ENCODE peak calls at places on chromosome 14, in four cellular contexts. R, I, G and N are unnamed samples.
A peak's percentile ranks its signal among the peaks of the same experiment; 100 is the strongest.

GRCh38 chr14:72547999-72548398 is 345.9 kb downstream of the DPF3 start:
- DNase-seq in R (peak; percentile 11), I (no peak), G (peak; percentile 27), N (no peak)

GRCh38 chr14:57928732-57929131 is 62.8 kb upstream of the SLC35F4 start:
- DNase-seq in R (no peak), I (no peak), G (no peak), N (no peak)

GRCh38 chr14:78902010-78902623 is 731.9 kb downstream of the NRXN3 start:
- DNase-seq in R (peak; percentile 34), I (peak; percentile 18), G (peak; percentile 37), N (peak; percentile 58)

GRCh38 chr14:75979071-75979571 is 2.7 kb downstream of the TGFB3 start:
- DNase-seq in R (peak; percentile 17), I (no peak), G (peak; percentile 54), N (peak; percentile 65)

GRCh38 chr14:35331605-35332516 is 39.7 kb downstream of the PSMA6 start:
- DNase-seq in R (no peak), I (no peak), G (peak; percentile 22), N (peak; percentile 48)

GRCh38 chr14:74048291-74048690 is 29.1 kb downstream of the BBOF1 start:
- DNase-seq in R (peak; percentile 49), I (no peak), G (no peak), N (no peak)

GRCh38 chr14:68519788-68520187 is 273.1 kb downstream of the ZFP36L1 start:
- DNase-seq in R (no peak), I (no peak), G (no peak), N (no peak)

GRCh38 chr14:71103662-71104484 is 196.6 kb downstream of the PCNX1 start:
- DNase-seq in R (peak; percentile 62), I (no peak), G (peak; percentile 86), N (no peak)

GRCh38 chr14:73467377-73467776 is 9.0 kb upstream of the NUMB start:
- DNase-seq in R (no peak), I (no peak), G (no peak), N (no peak)

GRCh38 chr14:59274991-59275391 is 86.5 kb downstream of the DAAM1 start:
- DNase-seq in R (no peak), I (no peak), G (no peak), N (no peak)

GRCh38 chr14:29799718-29800117 is 127.9 kb downstream of the PRKD1 start:
- DNase-seq in R (no peak), I (no peak), G (no peak), N (no peak)
- TF ChIP-seq CTCF in R (no peak), I (no peak), G (no peak), N (no peak)

DNA sequence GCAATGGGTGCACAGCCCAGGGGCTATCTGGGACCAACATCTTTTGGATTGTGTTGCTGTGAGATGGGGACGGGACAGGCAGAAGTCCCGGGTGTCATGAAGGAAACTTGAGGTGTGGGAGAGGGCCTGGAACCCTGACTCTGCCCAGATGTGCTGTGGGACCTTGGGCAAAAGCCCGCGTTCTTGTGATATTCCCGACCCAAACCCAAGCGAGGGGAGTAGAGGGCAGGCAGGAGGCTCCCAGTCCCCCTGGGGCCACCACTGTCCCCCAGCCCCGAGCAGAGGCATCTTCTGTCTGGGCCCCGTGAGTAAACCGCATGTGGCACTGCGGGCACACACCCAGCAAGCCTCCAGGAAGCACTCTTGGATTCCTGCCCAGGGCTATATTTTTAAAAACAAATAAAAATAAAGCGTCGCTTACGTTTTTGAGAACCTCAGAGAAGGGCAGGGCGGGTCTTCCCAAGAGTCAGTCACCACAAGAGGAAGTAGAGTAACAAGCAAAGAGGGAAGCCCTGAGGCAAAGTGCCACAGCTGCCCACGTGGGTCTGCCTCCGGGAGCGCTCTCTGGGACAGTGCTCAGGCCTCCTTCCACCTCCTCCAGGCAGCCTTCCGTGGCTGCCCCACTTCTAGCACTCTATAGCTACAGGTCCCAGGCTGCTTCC is 39.5 kb downstream of the BEGAIN start:
- DNase-seq in R (no peak), I (no peak), G (no peak), N (no peak)
- TF ChIP-seq CTCF in R (no peak), I (no peak), G (no peak), N (no peak)

GRCh38 chr14:56659964-56660551 is 80.5 kb downstream of the TMEM260 start:
- DNase-seq in R (peak; percentile 57), I (no peak), G (peak; percentile 43), N (no peak)
- TF ChIP-seq CTCF in R (peak; percentile 73), I (peak; percentile 68), G (peak; percentile 62), N (peak; percentile 47)

GRCh38 chr14:49306152-49306751 is 279.9 kb downstream of the RPS29 start:
- DNase-seq in R (peak; percentile 6), I (no peak), G (peak; percentile 4), N (no peak)
- TF ChIP-seq CTCF in R (peak; percentile 50), I (peak; percentile 73), G (peak; percentile 24), N (peak; percentile 76)